ENCODE peak calls at places on chromosomes 13 and 19, in six cellular contexts. I, P, U, V, Q and D are unnamed samples.

GRCh38 chr19:2271516-2272103 is 10.4 kb downstream of the PEAK3 start:
- DNase-seq in I (no peak), P (no peak), U (no peak), V (peak; percentile 47), Q (no peak), D (no peak)

GRCh38 chr13:83780201-83780600 is 102.1 kb downstream of the SLITRK1 start:
- DNase-seq in I (no peak), P (no peak), U (no peak), V (no peak), Q (no peak), D (no peak)

GRCh38 chr19:51024924-51025323 is 1.5 kb downstream of the KLK11 start:
- DNase-seq in I (no peak), P (no peak), U (no peak), V (no peak), Q (no peak), D (no peak)

GRCh38 chr13:106486287-106486686 is 49.2 kb downstream of the EFNB2 start:
- DNase-seq in I (no peak), P (no peak), U (no peak), V (no peak), Q (no peak), D (no peak)

GRCh38 chr13:44052843-44053607 is 173.3 kb downstream of the LACC1 start:
- DNase-seq in I (no peak), P (no peak), U (no peak), V (no peak), Q (no peak), D (no peak)

GRCh38 chr13:73230714-73231113 is 171.9 kb downstream of the KLF5 start:
- DNase-seq in I (no peak), P (peak; percentile 2), U (no peak), V (peak; percentile 87), Q (no peak), D (no peak)

GRCh38 chr19:41311613-41312012 is 1.6 kb downstream of the CCDC97 start:
- DNase-seq in I (no peak), P (no peak), U (no peak), V (no peak), Q (no peak), D (no peak)

GRCh38 chr19:58471736-58472135 is 4.4 kb upstream of the ZNF446 start:
- DNase-seq in I (no peak), P (no peak), U (no peak), V (no peak), Q (no peak), D (no peak)

GRCh38 chr19:38912600-38913514 is 871 bp upstream of the CCER2 start:
- DNase-seq in I (no peak), P (no peak), U (no peak), V (peak; percentile 100), Q (no peak), D (no peak)

GRCh38 chr13:47564041-47564440 is 437.0 kb downstream of the SUCLA2 start:
- DNase-seq in I (no peak), P (no peak), U (no peak), V (no peak), Q (no peak), D (no peak)

GRCh38 chr19:42317535-42317934 is 4.4 kb downstream of the TMEM145 start:
- DNase-seq in I (no peak), P (no peak), U (no peak), V (no peak), Q (no peak), D (no peak)

GRCh38 chr13:27211771-27212364 is 39.5 kb upstream of the RPL21 start:
- DNase-seq in I (no peak), P (no peak), U (no peak), V (no peak), Q (no peak), D (no peak)

GRCh38 chr13:111171629-111172028 is 56.5 kb downstream of the ARHGEF7 start:
- DNase-seq in I (no peak), P (no peak), U (no peak), V (no peak), Q (no peak), D (no peak)

GRCh38 chr13:74056829-74057564 is 77.2 kb downstream of the KLF12 start:
- DNase-seq in I (no peak), P (no peak), U (no peak), V (no peak), Q (no peak), D (no peak)

GRCh38 chr19:19214892-19215291 is 3.1 kb downstream of the NCAN start:
- DNase-seq in I (no peak), P (no peak), U (no peak), V (peak; percentile 34), Q (no peak), D (no peak)

GRCh38 chr13:107770541-107770940 is 444.8 kb downstream of the LIG4 start:
- DNase-seq in I (no peak), P (no peak), U (no peak), V (no peak), Q (no peak), D (no peak)

GRCh38 chr19:29544656-29545360 is 19.0 kb downstream of the VSTM2B start:
- DNase-seq in I (peak; percentile 75), P (no peak), U (no peak), V (no peak), Q (no peak), D (no peak)

GRCh38 chr13:112956516-112957294 is 12.3 kb upstream of the MCF2L start:
- DNase-seq in I (peak; percentile 56), P (no peak), U (no peak), V (no peak), Q (no peak), D (no peak)

GRCh38 chr19:28103916-28104315 is 1109.0 kb downstream of the UQCRFS1 start:
- DNase-seq in I (no peak), P (no peak), U (no peak), V (no peak), Q (no peak), D (no peak)

GRCh38 chr19:44305457-44305856 is 632 bp upstream of the ZNF235 start:
- DNase-seq in I (no peak), P (no peak), U (no peak), V (no peak), Q (no peak), D (no peak)

GRCh38 chr13:45269204-45269603 is 68.4 kb upstream of the KCTD4 start:
- DNase-seq in I (no peak), P (no peak), U (no peak), V (no peak), Q (no peak), D (no peak)

GRCh38 chr19:10603873-10604459 is 16.9 kb upstream of the AP1M2 start:
- DNase-seq in I (no peak), P (peak; percentile 42), U (peak; percentile 55), V (peak; percentile 92), Q (peak; percentile 24), D (no peak)

GRCh38 chr13:73548444-73548843 is 489.6 kb downstream of the KLF5 start:
- DNase-seq in I (no peak), P (no peak), U (no peak), V (no peak), Q (no peak), D (no peak)

GRCh38 chr19:3610745-3611717 is 4.4 kb upstream of the TBXA2R start:
- DNase-seq in I (no peak), P (no peak), U (no peak), V (no peak), Q (no peak), D (no peak)

GRCh38 chr19:49552749-49553148 is 24.9 kb downstream of the RCN3 start:
- DNase-seq in I (no peak), P (peak; percentile 62), U (no peak), V (peak; percentile 98), Q (no peak), D (no peak)

GRCh38 chr13:33806470-33807248 is 11.3 kb upstream of the RFC3 start:
- DNase-seq in I (no peak), P (no peak), U (no peak), V (no peak), Q (no peak), D (no peak)

GRCh38 chr13:59587030-59587429 is 576.7 kb downstream of the DIAPH3 start:
- DNase-seq in I (no peak), P (no peak), U (no peak), V (no peak), Q (no peak), D (no peak)

GRCh38 chr19:10817291-10818038 is 18.5 kb downstream of the TMED1 start:
- DNase-seq in I (no peak), P (no peak), U (no peak), V (no peak), Q (no peak), D (no peak)

GRCh38 chr19:55229145-55229788 is 704 bp upstream of the TMEM86B start:
- DNase-seq in I (no peak), P (no peak), U (no peak), V (no peak), Q (no peak), D (no peak)

GRCh38 chr13:28820099-28821051 is at the start of gene MTUS2:
- DNase-seq in I (no peak), P (peak; percentile 3), U (no peak), V (no peak), Q (no peak), D (no peak)

GRCh38 chr19:28553764-28554163 is 659.2 kb downstream of the UQCRFS1 start:
- DNase-seq in I (no peak), P (no peak), U (no peak), V (no peak), Q (no peak), D (no peak)

GRCh38 chr13:101384929-101385328 is 31.4 kb downstream of the NALCN start:
- DNase-seq in I (no peak), P (no peak), U (no peak), V (no peak), Q (no peak), D (no peak)

GRCh38 chr19:2811221-2811722 is 8.4 kb upstream of the ZNF554 start:
- DNase-seq in I (no peak), P (no peak), U (no peak), V (no peak), Q (no peak), D (no peak)

GRCh38 chr19:18657590-18658365 is 20.9 kb downstream of the KLHL26 start:
- DNase-seq in I (no peak), P (no peak), U (no peak), V (no peak), Q (no peak), D (no peak)

GRCh38 chr19:46945668-46946067 is 74.0 kb upstream of the NPAS1 start:
- DNase-seq in I (no peak), P (no peak), U (no peak), V (no peak), Q (no peak), D (no peak)

GRCh38 chr13:44243198-44243852 is 130.3 kb upstream of the SERP2 start:
- DNase-seq in I (no peak), P (no peak), U (peak; percentile 67), V (peak; percentile 88), Q (no peak), D (no peak)

GRCh38 chr13:20191902-20192469 is 752 bp downstream of the GJB2 start:
- DNase-seq in I (no peak), P (no peak), U (no peak), V (no peak), Q (no peak), D (no peak)

GRCh38 chr19:40009674-40010073 is 12.8 kb downstream of the ZNF546 start:
- DNase-seq in I (no peak), P (no peak), U (no peak), V (no peak), Q (no peak), D (no peak)

GRCh38 chr19:47417746-47418594 is 1.4 kb downstream of the MEIS3 start:
- DNase-seq in I (no peak), P (no peak), U (no peak), V (no peak), Q (no peak), D (no peak)